ENCODE peak calls at places on chromosomes 5 and 9, in eight cellular contexts. F, W, C, K, J, Y, Z and I are unnamed samples.

GRCh38 chr5:97225222-97225621 is 42.2 kb upstream of the RIOK2 start:
- DNase-seq in J (no peak), W (no peak), Z (no peak), F (no peak), C (no peak), K (no peak), Y (no peak), I (no peak)

GRCh38 chr9:91037511-91038482 is 236.2 kb downstream of the SYK start:
- DNase-seq in J (peak), Z (peak), C (peak), F (peak), K (peak), W (peak), Y (peak), I (no peak)

GRCh38 chr9:77563205-77563604 is 84.9 kb downstream of the GNA14 start:
- DNase-seq in K (no peak), F (no peak), J (peak), Z (no peak), C (no peak), Y (no peak), W (no peak), I (no peak)

GRCh38 chr9:104868687-104869404 is 59.1 kb downstream of the ABCA1 start:
- DNase-seq in Z (peak), C (peak), F (peak), Y (peak), W (peak), J (peak), K (no peak), I (peak)

GRCh38 chr5:5523066-5523505 is 100.6 kb downstream of the ICE1 start:
- DNase-seq in C (peak), K (peak), Z (peak), F (no peak), J (no peak), W (peak), Y (peak), I (peak)

GRCh38 chr5:9536717-9537116 is 9.2 kb downstream of the SEMA5A start:
- DNase-seq in C (no peak), Z (no peak), F (no peak), Y (no peak), J (no peak), W (no peak), K (no peak), I (no peak)

GRCh38 chr9:132877818-132878694 is at the start of gene AK8:
- DNase-seq in Y (peak), F (no peak), W (peak), K (peak), J (peak), C (peak), Z (peak), I (peak)

GRCh38 chr9:18466101-18466500 is 7.9 kb upstream of the ADAMTSL1 start:
- DNase-seq in F (no peak), K (no peak), Z (no peak), C (no peak), Y (no peak), W (no peak), J (peak), I (no peak)

GRCh38 chr9:110850401-110851135 is 182.0 kb downstream of the MUSK start:
- DNase-seq in J (no peak), W (no peak), K (no peak), F (no peak), C (peak), Y (peak), Z (no peak), I (no peak)

GRCh38 chr5:55407059-55407684 is 99.4 kb downstream of the MTREX start:
- DNase-seq in J (peak), F (no peak), Y (peak), C (peak), K (peak), W (no peak), Z (peak), I (no peak)

DNA sequence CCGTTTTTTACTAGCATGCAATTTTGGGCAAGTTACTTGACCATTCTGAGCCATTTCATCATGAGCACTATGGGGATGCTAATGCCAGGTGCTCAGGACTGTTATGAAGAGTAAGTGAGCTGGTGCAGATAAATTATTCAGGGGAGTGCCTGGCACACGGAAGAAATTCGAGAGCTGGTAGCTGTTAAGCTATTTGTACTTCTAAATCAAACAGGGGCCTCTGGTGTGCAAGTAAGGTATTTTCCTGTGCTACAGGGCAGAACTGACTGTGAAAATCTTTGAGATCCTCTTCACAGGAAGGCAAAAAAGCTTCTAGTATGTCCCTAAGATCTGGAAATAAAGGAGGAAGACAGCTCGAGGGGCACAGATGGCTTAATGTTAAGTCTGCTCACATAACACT is 106.3 kb upstream of the SPOCK1 start:
- DNase-seq in K (no peak), J (peak), C (no peak), Z (no peak), F (no peak), W (no peak), Y (peak), I (no peak)
- TF ChIP-seq CTCF in K (no peak), J (peak), C (no peak), Z (no peak), F (peak), W (no peak), Y (peak), I (peak)

DNA sequence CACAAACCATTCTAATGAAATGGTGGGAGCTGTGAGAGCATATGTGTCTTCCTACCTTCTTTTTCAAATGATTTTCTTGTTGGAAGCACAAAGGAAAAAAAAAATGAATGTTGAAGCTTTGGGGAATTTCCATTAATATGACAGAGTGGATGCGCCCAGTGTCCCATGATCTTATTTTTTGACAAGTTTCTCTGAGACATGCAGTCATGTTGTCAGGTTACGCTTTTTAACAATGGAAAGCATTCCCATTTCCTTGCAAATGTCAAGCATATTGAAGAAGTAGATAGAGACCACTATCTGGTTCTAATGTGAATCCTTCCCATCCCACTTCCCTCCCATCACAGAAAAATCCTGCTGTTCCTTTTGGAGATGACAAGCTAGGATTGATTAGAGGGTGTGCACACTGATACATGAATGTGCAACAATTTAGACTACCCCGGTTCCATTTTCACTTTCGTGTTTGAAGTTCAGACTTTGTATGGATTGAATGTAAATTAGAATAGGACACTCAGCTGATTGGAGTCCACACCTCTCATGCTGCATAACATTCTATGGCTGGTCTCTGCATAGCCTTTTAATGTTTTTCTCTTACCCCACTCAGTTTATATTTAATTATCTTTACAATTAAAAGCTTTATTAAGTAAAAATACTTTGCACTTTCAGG is 919.5 kb downstream of the TLE4 start:
- DNase-seq in W (no peak), C (no peak), F (no peak), Z (no peak), K (no peak), Y (no peak), J (no peak), I (no peak)
- H3K4me3 ChIP-seq in W (no peak), C (no peak), F (no peak), Z (no peak), K (no peak), Y (no peak), J (no peak), I (no peak)

DNA sequence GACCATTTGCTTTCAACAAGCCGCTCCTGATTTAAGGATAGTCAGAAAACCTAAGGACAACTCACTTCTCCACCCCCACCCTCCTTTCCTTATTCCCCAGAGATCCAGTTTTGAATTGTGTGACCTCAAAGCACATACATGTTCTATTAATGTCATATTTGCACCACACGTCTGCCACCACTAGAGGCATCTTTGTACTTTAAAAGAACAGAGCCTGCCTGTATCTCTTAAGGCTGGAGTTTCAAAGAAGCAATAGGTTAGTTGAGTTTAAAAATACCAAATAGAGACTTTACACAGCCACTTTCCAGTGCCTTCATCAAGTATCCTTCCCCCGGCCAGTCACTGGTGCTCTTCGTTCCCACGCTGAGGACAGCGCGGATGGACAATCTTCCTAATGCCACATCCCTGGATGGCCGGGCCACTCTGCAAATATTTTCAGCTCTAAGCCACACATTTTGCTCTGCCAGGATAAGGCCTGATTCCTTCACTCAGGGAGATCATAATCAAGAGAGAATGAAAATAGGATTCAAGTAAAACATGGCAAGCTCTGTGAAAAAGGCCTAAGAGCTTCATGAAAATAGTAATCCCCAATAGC is 146.3 kb downstream of the SNCAIP start:
- DNase-seq in K (peak), C (peak), F (no peak), J (peak), Z (peak), W (no peak), Y (peak), I (no peak)
- TF ChIP-seq CTCF in K (peak), C (peak), F (peak), J (peak), Z (peak), W (peak), Y (peak), I (peak)

GRCh38 chr5:42988568-42988967 is 51.6 kb downstream of the ANXA2R start:
- DNase-seq in Z (no peak), C (no peak), K (no peak), Y (no peak), F (no peak), W (no peak), J (no peak), I (no peak)
- H3K4me3 ChIP-seq in Z (no peak), C (no peak), K (no peak), Y (no peak), F (no peak), W (no peak), J (no peak), I (no peak)

DNA sequence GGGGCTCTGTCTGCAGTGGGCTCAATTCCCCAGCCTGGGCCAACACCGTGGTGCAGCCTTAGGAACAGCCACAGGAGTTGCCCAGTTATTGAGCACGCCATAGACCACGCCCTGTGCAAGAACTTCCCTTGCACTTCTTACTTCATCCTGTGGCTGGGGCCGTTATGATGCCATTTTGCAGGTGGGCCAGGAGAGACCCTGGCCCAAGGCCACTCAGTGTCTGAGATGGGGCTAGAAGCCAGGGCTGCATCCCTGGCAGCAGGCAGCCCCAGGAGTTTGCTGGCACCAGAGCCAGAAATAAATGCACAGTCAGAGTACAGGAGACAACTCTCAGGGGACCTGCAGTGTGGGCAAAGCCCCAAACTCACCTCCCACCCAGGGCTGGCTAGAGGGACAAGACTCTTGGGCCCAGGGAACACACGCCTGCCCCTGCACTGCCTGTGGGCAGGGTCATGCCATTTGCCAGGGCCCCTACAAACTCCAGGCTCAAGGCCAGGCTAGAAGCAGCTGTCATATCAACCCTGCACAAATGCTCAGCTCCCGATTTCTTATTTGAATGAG is 6.7 kb downstream of the CORO2A start:
- DNase-seq in K (no peak), Y (no peak), F (no peak), J (peak), Z (no peak), C (peak), W (no peak), I (no peak)
- TF ChIP-seq CTCF in K (no peak), Y (no peak), F (no peak), J (no peak), Z (no peak), C (no peak), W (no peak), I (no peak)

DNA sequence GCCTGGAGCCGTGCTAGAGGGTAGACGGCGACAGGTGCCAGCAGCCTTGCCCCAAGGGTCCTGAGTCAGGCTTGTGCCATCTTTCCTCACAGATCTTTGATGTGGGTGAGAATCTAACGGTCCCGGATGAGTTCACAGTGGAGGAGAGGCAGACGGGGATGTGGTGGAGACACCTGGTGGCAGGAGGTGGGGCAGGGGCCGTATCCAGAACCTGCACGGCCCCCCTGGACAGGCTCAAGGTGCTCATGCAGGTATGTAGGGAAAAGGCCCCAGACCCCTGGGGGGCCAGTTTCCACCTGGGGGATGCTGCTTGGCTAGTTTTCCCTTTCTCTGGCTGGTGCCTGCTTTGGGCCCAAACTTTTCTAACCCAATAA is 24.0 kb downstream of the PTGES2 start:
- DNase-seq in J (no peak), F (no peak), W (no peak), Z (no peak), Y (no peak), K (peak), C (no peak), I (no peak)
- H3K4me3 ChIP-seq in J (no peak), F (no peak), W (no peak), Z (no peak), Y (no peak), K (no peak), C (no peak), I (no peak)

GRCh38 chr9:98455957-98456621 is 200.6 kb upstream of the TBC1D2 start:
- DNase-seq in K (no peak), W (no peak), F (peak), J (peak), Y (no peak), C (no peak), Z (peak), I (no peak)
- TF ChIP-seq CTCF in K (no peak), W (no peak), F (no peak), J (no peak), Y (no peak), C (no peak), Z (no peak), I (no peak)

GRCh38 chr5:139848508-139849100 is 53.0 kb downstream of the PSD2 start:
- DNase-seq in K (no peak), Z (no peak), C (no peak), W (no peak), F (no peak), J (peak), Y (no peak), I (no peak)
- H3K4me3 ChIP-seq in K (no peak), Z (no peak), C (no peak), W (no peak), F (peak), J (peak), Y (no peak), I (peak)

GRCh38 chr5:133117930-133118445 is 66.2 kb downstream of the HSPA4 start:
- DNase-seq in W (no peak), K (no peak), C (no peak), Y (no peak), J (no peak), Z (no peak), F (no peak), I (no peak)
- TF ChIP-seq CTCF in W (no peak), K (no peak), C (no peak), Y (no peak), J (no peak), Z (no peak), F (no peak), I (no peak)

DNA sequence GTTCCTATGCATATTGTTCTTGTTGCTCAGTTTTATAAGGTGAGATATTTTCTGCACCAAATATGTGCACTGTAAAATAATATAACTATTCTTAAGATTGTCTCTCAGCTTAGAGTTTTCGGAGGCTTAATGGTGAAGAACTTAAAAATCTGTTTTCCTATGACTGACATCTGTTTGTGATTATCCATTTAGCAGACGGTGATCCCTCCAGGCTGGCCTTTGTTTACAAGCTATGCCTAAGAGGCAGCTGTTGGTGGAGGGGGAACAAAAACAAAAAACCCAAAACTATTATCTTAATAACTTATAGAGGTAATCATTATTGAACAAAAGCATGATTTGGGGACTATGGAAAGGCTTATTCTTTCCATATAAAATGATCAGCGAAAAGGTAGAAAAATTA is 660 bp downstream of the PDCD1LG2 start:
- DNase-seq in J (no peak), Z (peak), Y (no peak), W (no peak), C (no peak), K (no peak), F (no peak), I (no peak)
- H3K4me3 ChIP-seq in J (peak), Z (peak), Y (peak), W (no peak), C (no peak), K (no peak), F (no peak), I (peak)